ENCODE peak calls at places on chromosomes 12 and 14, in nine cellular contexts. H is cardiac muscle cell; F is effector memory CD4-positive, alpha-beta T cell; J is CD8-positive, alpha-beta T cell; Y is heart right ventricle; C is heart left ventricle; E is IMR-90; X is adrenal gland; T is ovary. K is an unnamed sample. For H3K9me3, the result is how much of the 10 kb centered on the place peaks cover.

GRCh38 chr14:92185559-92185958 is 63.8 kb downstream of the CPSF2 start:
- DNase-seq in H (no peak), F (no peak), J (no peak), Y (no peak), C (no peak), E (no peak), X (no peak), T (no peak), K (no peak)

GRCh38 chr14:75205586-75205985 is 29.2 kb upstream of the TMED10 start:
- DNase-seq in H (no peak), F (no peak), J (no peak), Y (no peak), C (no peak), E (peak), X (no peak), T (no peak), K (no peak)

GRCh38 chr12:2273288-2273687 is 220.5 kb downstream of the CACNA1C start:
- DNase-seq in H (no peak), F (no peak), J (no peak), Y (no peak), C (peak), E (peak), X (peak), T (no peak), K (peak)

GRCh38 chr14:58882577-58883018 is 244.8 kb downstream of the DACT1 start:
- DNase-seq in H (no peak), F (no peak), J (no peak), Y (no peak), C (no peak), E (peak), X (no peak), T (no peak), K (no peak)

GRCh38 chr12:114680498-114681148 is 3.4 kb downstream of the TBX3 start:
- DNase-seq in H (no peak), F (no peak), J (no peak), Y (no peak), C (no peak), E (no peak), X (no peak), T (no peak), K (no peak)

GRCh38 chr14:74836251-74836957 is 39.5 kb downstream of the PROX2 start:
- DNase-seq in H (no peak), F (no peak), J (no peak), Y (no peak), C (no peak), E (peak), X (no peak), T (no peak), K (no peak)

GRCh38 chr14:62118461-62118860 is 356.2 kb downstream of the SNAPC1 start:
- DNase-seq in H (no peak), F (no peak), J (no peak), Y (no peak), C (no peak), E (no peak), X (no peak), T (no peak), K (no peak)

GRCh38 chr14:73662439-73663056 is 17.8 kb downstream of the DNAL1 start:
- DNase-seq in H (no peak), F (no peak), J (no peak), Y (no peak), C (no peak), E (peak), X (peak), T (no peak), K (peak)

GRCh38 chr12:69688496-69689427 is 10.3 kb downstream of the BEST3 start:
- DNase-seq in H (peak), F (no peak), J (peak), Y (peak), C (peak), E (peak), X (peak), T (peak), K (peak)

GRCh38 chr12:69925291-69925690 is 100.3 kb downstream of the MYRFL start:
- DNase-seq in H (no peak), F (no peak), J (no peak), Y (no peak), C (no peak), E (no peak), X (no peak), T (no peak), K (no peak)

GRCh38 chr12:110100315-110100970 is 23.7 kb upstream of the IFT81 start:
- DNase-seq in H (peak), F (peak), J (peak), Y (peak), C (peak), E (peak), X (peak), T (peak), K (no peak)

GRCh38 chr14:22843123-22843925 is 6.9 kb downstream of the MMP14 start:
- DNase-seq in H (no peak), F (no peak), J (no peak), Y (no peak), C (no peak), E (no peak), X (no peak), T (no peak), K (peak)

DNA sequence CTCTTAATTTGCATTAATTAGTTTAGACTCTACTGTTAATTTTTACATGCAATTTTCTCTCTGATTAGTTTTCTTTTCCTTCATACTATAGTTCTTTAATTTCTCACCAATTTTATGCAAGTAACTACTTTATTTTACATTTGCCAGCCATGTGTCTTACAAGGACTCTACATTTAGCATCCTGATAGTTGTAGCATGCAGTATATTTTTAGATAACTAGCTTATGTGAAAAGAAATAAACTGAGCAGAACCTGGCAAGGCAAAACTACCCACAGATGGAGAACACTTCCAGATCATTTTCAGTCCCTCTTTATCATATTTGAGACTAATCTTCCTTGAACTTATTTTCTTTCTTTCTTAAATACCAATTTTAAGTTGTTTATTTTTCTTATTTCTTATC is 943.6 kb downstream of the LRFN5 start:
- DNase-seq in H (no peak), F (no peak), J (no peak), Y (no peak), C (no peak), E (no peak), X (no peak), T (no peak), K (no peak)
- H3K9me3 ChIP-seq in H (under half), F (under half), J (under half), Y (under half), C (under half), E (under half), X (under half), T (under half), K (under half)

GRCh38 chr12:128629979-128630378 is 193.8 kb downstream of the SLC15A4 start:
- DNase-seq in H (no peak), F (no peak), J (no peak), Y (no peak), C (no peak), E (no peak), X (no peak), T (no peak), K (no peak)
- H3K9me3 ChIP-seq in H (under half), F (under half), J (under half), Y (under half), C (under half), E (under half), X (under half), T (under half), K (under half)

GRCh38 chr12:34547276-34547675 is 525.0 kb downstream of the ALG10 start:
- DNase-seq in H (no peak), F (no peak), J (no peak), Y (no peak), C (no peak), E (no peak), X (no peak), T (no peak), K (no peak)
- H3K9me3 ChIP-seq in H (under half), F (under half), J (under half), Y (half or more), C (under half), E (under half), X (under half), T (under half), K (under half)

GRCh38 chr12:130460611-130461478 is 123.2 kb downstream of the PIWIL1 start:
- DNase-seq in H (no peak), F (no peak), J (no peak), Y (no peak), C (no peak), E (no peak), X (no peak), T (no peak), K (no peak)
- H3K9me3 ChIP-seq in H (under half), F (under half), J (under half), Y (under half), C (under half), E (half or more), X (under half), T (under half), K (under half)

DNA sequence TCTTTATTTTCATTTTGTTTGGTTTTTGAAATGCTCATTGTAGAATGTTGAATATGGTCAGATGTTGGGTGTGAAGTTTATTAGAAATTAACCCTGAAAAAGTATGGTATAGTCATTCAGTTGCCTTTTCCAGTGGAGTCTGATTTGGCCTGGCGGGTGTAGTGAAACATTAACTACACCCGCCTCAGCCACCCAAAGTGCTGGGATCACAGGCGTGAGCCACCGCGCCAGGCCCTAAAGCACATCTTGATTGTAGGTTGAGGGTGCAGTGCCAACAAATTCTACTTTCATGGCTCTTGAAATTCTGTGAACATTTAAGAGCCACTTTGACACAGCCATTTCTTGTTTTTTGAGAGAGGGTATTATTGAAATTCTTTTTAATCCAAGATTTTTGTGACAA is 624.9 kb downstream of the DIO2 start:
- DNase-seq in H (no peak), F (no peak), J (no peak), Y (no peak), C (no peak), E (no peak), X (no peak), T (no peak), K (no peak)
- H3K9me3 ChIP-seq in H (under half), F (under half), J (under half), Y (under half), C (under half), E (under half), X (under half), T (under half), K (under half)

DNA sequence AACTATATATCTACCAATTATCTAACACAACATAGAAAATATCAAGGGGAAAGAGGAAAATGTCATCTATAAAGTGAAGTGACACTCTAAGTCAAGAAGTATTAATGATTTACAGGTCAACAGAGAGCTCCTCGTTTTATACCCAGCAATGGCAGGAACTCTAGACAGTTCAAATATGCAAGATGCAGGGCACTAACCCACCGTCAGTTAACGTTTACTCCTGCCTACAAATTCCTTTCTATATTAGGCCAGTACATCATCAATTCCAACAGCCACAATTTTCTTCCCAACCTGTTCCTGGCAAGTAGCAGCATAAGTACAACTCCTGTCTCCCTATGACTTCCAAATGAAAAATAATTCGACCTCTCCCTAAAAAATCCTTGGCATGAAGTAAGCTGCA is 9.0 kb upstream of the KANSL2 start:
- DNase-seq in H (peak), F (no peak), J (no peak), Y (no peak), C (no peak), E (no peak), X (no peak), T (no peak), K (no peak)
- H3K9me3 ChIP-seq in H (under half), F (under half), J (under half), Y (under half), C (under half), E (under half), X (under half), T (under half), K (under half)

GRCh38 chr12:34209259-34209835 is 187.1 kb downstream of the ALG10 start:
- DNase-seq in H (no peak), F (no peak), J (no peak), Y (no peak), C (no peak), E (no peak), X (no peak), T (no peak), K (no peak)
- H3K9me3 ChIP-seq in H (under half), F (under half), J (under half), Y (under half), C (under half), E (half or more), X (under half), T (under half), K (under half)